ENCODE peak calls at places on chromosome X, in four cellular contexts. N, D, H and X are unnamed samples.

GRCh38 chrX:15598031-15598430 is 2.7 kb downstream of the ACE2 start:
- DNase-seq in N (no peak), D (no peak), H (no peak), X (no peak)

GRCh38 chrX:14963447-14964236 is 90.4 kb downstream of the MOSPD2 start:
- DNase-seq in N (no peak), D (peak), H (no peak), X (no peak)

GRCh38 chrX:8988456-8988855 is 45.5 kb downstream of the FAM9B start:
- DNase-seq in N (peak), D (no peak), H (no peak), X (peak)

GRCh38 chrX:33149580-33149979 is 61.8 kb downstream of the DMD start:
- DNase-seq in N (no peak), D (no peak), H (no peak), X (no peak)

GRCh38 chrX:46381630-46382029 is 163.6 kb downstream of the ZNF674 start:
- DNase-seq in N (no peak), D (peak), H (no peak), X (peak)

GRCh38 chrX:121259170-121259569 is 211.8 kb downstream of the GLUD2 start:
- DNase-seq in N (no peak), D (no peak), H (no peak), X (no peak)

GRCh38 chrX:37753384-37753783 is 26.5 kb upstream of the CYBB start:
- DNase-seq in N (no peak), D (no peak), H (no peak), X (peak)

GRCh38 chrX:55750256-55750655 is 32.7 kb downstream of the RRAGB start:
- DNase-seq in N (no peak), D (no peak), H (no peak), X (no peak)

GRCh38 chrX:5390376-5390775 is 838.3 kb downstream of the NLGN4X start:
- DNase-seq in N (no peak), D (no peak), H (no peak), X (no peak)

GRCh38 chrX:41822917-41823316 is 98.9 kb downstream of the GPR82 start:
- DNase-seq in N (no peak), D (no peak), H (no peak), X (no peak)

GRCh38 chrX:70025464-70025863 is 24.3 kb downstream of the AWAT2 start:
- DNase-seq in N (no peak), D (peak), H (no peak), X (no peak)

GRCh38 chrX:110985470-110985869 is 110.5 kb upstream of the PAK3 start:
- DNase-seq in N (no peak), D (no peak), H (no peak), X (no peak)

GRCh38 chrX:30489323-30489722 is 88.2 kb downstream of the TASL start:
- DNase-seq in N (no peak), D (no peak), H (no peak), X (peak)

GRCh38 chrX:110563276-110563675 is 204.6 kb downstream of the RTL9 start:
- DNase-seq in N (no peak), D (no peak), H (no peak), X (no peak)

GRCh38 chrX:57951666-57952319 is 41.5 kb upstream of the ZXDA start:
- DNase-seq in N (peak), D (no peak), H (peak), X (peak)

DNA sequence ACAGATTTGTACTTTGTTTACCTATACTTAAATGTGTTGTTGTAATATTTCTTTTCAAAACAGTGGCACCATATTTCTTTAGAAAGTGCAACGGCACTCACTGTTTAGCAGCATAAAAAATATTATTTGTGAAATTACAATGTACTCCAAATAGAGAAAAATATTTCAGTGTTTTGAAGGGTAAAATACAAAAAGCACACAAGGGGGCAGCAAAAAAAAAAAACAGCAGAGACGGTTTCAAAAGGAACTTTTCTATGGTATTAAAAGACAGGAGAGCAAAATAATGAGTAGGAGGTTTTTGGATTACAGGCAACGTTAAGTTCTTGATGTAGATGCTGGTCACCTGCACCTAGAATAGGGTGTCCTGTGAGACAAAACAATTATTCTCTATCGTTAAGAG is 2.0 kb downstream of the NUDT11 start:
- DNase-seq in N (no peak), D (peak), H (no peak), X (no peak)
- TF ChIP-seq CTCF in N (no peak), D (no peak), H (no peak), X (no peak)

GRCh38 chrX:68827256-68827655 is 1.6 kb upstream of the EFNB1 start:
- DNase-seq in N (no peak), D (no peak), H (no peak), X (no peak)

GRCh38 chrX:68827848-68828562 is 816 bp upstream of the EFNB1 start:
- DNase-seq in N (peak), D (peak), H (peak), X (peak)

GRCh38 chrX:68830486-68831404 is 1.9 kb downstream of the EFNB1 start:
- DNase-seq in N (no peak), D (no peak), H (no peak), X (no peak)

GRCh38 chrX:68829594-68830485 is 1.0 kb downstream of the EFNB1 start:
- DNase-seq in N (no peak), D (peak), H (no peak), X (peak)

DNA sequence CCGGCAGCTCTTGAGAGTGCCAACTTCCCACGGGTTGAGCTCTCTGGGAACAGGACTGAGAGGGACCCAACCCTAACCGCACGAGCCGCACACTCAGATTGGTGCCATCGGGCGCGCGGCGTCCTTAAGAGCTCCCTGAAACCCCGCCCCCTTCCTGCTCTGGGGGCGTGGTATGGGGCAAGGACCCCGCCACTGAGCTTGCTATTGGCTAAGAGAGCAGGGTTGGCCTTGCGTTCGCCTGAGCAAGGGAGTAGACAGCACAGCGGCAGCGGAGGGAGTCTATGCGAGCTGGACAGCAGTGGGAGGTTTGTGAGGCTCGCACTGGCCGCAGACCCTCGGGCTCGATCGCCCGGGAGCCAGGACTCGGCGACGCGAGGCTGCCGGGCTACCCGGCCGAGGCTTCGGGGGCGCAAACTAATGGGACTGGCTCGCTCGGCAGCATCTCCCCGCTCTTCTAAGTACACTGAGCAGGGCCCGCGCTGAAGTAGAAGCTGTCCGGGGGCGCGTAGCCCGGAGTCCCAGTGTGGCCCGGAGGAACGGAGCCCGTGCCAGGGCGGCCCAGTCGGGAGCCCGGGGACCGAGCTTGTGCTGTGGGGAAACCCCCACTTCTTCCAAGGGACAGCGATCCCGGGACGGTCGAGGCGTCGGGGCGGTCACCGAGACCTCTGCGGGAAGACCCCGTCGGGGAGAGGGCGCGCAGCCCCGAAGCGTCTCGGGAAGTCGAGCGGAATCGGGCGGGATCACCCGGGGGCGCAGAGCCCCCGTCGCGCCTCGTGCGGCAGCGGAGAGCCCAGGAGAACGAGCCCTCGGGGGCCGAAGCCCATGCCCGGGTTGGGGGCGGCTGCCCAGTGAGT is at the start of gene EFNB1:
- DNase-seq in N (peak), D (peak), H (peak), X (peak)
- TF ChIP-seq POLR2A in N (peak), D (peak), H (peak), X (peak)

GRCh38 chrX:96684339-96685204 is at the start of gene DIAPH2:
- DNase-seq in N (peak), D (peak), H (peak), X (peak)

GRCh38 chrX:96685205-96686099 is 810 bp downstream of the DIAPH2 start:
- DNase-seq in N (no peak), D (peak), H (peak), X (peak)

GRCh38 chrX:96683997-96684338 is 674 bp upstream of the DIAPH2 start:
- DNase-seq in N (no peak), D (no peak), H (no peak), X (peak)

DNA sequence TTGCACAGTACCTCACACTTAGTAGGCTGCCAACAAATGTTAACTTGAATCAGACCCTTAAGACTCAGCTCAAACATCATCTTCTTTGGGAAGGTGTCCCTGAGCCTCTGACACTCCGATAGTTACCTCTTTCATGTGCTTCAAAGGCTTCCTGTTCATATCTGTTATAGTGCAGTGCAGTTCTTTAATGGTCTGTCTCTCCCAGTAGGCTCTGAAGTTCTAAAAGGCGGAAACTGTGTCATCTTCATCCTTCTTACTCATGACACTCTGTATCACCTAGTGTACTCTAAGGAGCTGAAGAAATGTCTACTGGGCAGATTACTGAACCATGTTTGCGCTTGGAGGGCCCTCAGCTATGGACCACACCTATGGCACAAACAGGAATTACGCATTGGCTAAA is 2.1 kb upstream of the DIAPH2 start:
- DNase-seq in N (no peak), D (no peak), H (no peak), X (no peak)
- H3K4me3 ChIP-seq in N (no peak), D (no peak), H (no peak), X (no peak)

DNA sequence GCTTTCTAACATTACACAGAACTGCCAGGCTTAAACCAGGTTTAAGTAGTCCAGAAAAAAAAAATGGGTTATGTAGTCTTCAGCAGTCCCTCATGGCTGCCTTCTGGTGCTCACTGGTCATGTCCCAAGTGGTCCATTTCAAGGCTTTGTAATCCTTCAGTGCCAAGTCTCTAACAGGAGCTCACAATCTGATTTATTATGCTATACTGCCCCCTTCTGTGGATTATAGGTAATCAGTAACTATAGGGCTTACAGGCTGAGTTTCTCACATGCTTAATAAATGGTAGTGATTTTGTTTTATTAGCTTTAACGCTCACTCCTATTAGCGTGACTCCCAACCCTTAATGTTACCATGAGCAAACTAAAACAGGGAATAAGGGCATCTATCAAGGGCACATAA is 92.5 kb upstream of the EDA2R start:
- DNase-seq in N (no peak), D (peak), H (no peak), X (peak)
- TF ChIP-seq CTCF in N (no peak), D (peak), H (peak), X (peak)